ENCODE peak calls at places on chromosomes 4 and X, in four cellular contexts. P is tibial artery; J is H4; I is stimulated activated CD8-positive, alpha-beta memory T cell treated with anti-CD3 and anti-CD28 coated beads, Interleukin-15, amount 100 ng/mL, for 48 hours. F is an unnamed sample.

GRCh38 chrX:74949717-74950116 is 24.5 kb upstream of the NEXMIF start:
- DNase-seq in P (no peak), J (no peak), I (no peak), F (no peak)

GRCh38 chr4:38818441-38818976 is 13.9 kb upstream of the TLR1 start:
- DNase-seq in P (no peak), J (no peak), I (no peak), F (no peak)

GRCh38 chrX:16970977-16971376 is 24.5 kb downstream of the REPS2 start:
- DNase-seq in P (no peak), J (peak), I (no peak), F (no peak)

GRCh38 chr4:125187221-125187620 is 127.5 kb upstream of the FAT4 start:
- DNase-seq in P (no peak), J (no peak), I (no peak), F (no peak)

GRCh38 chr4:152892985-152893384 is 43.1 kb upstream of the FHDC1 start:
- DNase-seq in P (no peak), J (no peak), I (no peak), F (no peak)

GRCh38 chr4:119652978-119653377 is 24.4 kb upstream of the PDE5A start:
- DNase-seq in P (no peak), J (no peak), I (no peak), F (no peak)

GRCh38 chr4:88828846-88829245 is 131.2 kb upstream of the NAP1L5 start:
- DNase-seq in P (no peak), J (no peak), I (no peak), F (no peak)

GRCh38 chrX:123835661-123836371 is 24.0 kb upstream of the XIAP start:
- DNase-seq in P (no peak), J (peak), I (no peak), F (no peak)

GRCh38 chrX:15750611-15751159 is 12.6 kb downstream of the CA5B start:
- DNase-seq in P (no peak), J (peak), I (no peak), F (no peak)

GRCh38 chr4:71872767-71873422 is 89.0 kb upstream of the GC start:
- DNase-seq in P (no peak), J (no peak), I (no peak), F (no peak)

GRCh38 chr4:118270492-118270891 is 82.3 kb downstream of the PRSS12 start:
- DNase-seq in P (no peak), J (peak), I (no peak), F (no peak)

GRCh38 chrX:20663287-20663686 is 396.6 kb upstream of the RPS6KA3 start:
- DNase-seq in P (no peak), J (no peak), I (no peak), F (no peak)

GRCh38 chr4:111954546-111954945 is 190.7 kb upstream of the FAM241A start:
- DNase-seq in P (no peak), J (no peak), I (no peak), F (no peak)

GRCh38 chr4:174358823-174359222 is 75.1 kb downstream of the CEP44 start:
- DNase-seq in P (no peak), J (peak), I (no peak), F (no peak)

GRCh38 chr4:17366496-17366895 is 145.4 kb downstream of the QDPR start:
- DNase-seq in P (no peak), J (no peak), I (no peak), F (no peak)

GRCh38 chr4:142238589-142238988 is 602.2 kb downstream of the IL15 start:
- DNase-seq in P (no peak), J (no peak), I (no peak), F (no peak)

GRCh38 chrX:111467896-111468295 is 43.5 kb upstream of the SERTM2 start:
- DNase-seq in P (peak), J (peak), I (no peak), F (peak)

GRCh38 chrX:30161043-30161442 is 54.3 kb upstream of the MAGEB2 start:
- DNase-seq in P (no peak), J (no peak), I (no peak), F (no peak)

GRCh38 chrX:65706041-65706828 is 38.8 kb downstream of the MSN start:
- DNase-seq in P (no peak), J (peak), I (peak), F (peak)

GRCh38 chr4:37769590-37769989 is 56.9 kb upstream of the PGM2 start:
- DNase-seq in P (no peak), J (no peak), I (no peak), F (no peak)